ENCODE peak calls at places on chromosomes 5 and 9, in four cellular contexts. One of them, this sample, is unnamed.

GRCh38 chr9:71758785-71759184 is 9.5 kb downstream of the CEMIP2 start:
- DNase-seq in H1: no peak
- DNase-seq in A549: no peak
- DNase-seq in HCT116: peak; percentile 54
- DNase-seq in this sample: peak; percentile 50

GRCh38 chr5:169430676-169431075 is 129.7 kb upstream of the SLIT3 start:
- DNase-seq in A549: no peak
- DNase-seq in H1: no peak
- DNase-seq in HCT116: no peak
- DNase-seq in this sample: no peak

GRCh38 chr9:2788948-2789347 is 54.9 kb downstream of the PUM3 start:
- DNase-seq in A549: no peak
- DNase-seq in HCT116: no peak
- DNase-seq in H1: no peak
- DNase-seq in this sample: no peak

GRCh38 chr9:134066923-134067851 is 639 bp downstream of the BRD3 start:
- DNase-seq in HCT116: no peak
- DNase-seq in H1: no peak
- DNase-seq in A549: peak; percentile 36
- DNase-seq in this sample: peak; percentile 31

GRCh38 chr9:132946624-132947295 is 2.3 kb upstream of the TSC1 start:
- DNase-seq in HCT116: no peak
- DNase-seq in H1: no peak
- DNase-seq in A549: no peak
- DNase-seq in this sample: peak; percentile 56

GRCh38 chr5:82858453-82859043 is 218.6 kb downstream of the TMEM167A start:
- DNase-seq in A549: no peak
- DNase-seq in HCT116: no peak
- DNase-seq in H1: no peak
- DNase-seq in this sample: no peak

GRCh38 chr9:132141364-132141947 is 20.4 kb upstream of the NTNG2 start:
- DNase-seq in A549: no peak
- DNase-seq in HCT116: no peak
- DNase-seq in H1: peak; percentile 57
- DNase-seq in this sample: no peak

GRCh38 chr5:121630402-121630801 is 221.3 kb upstream of the FTMT start:
- DNase-seq in H1: no peak
- DNase-seq in A549: no peak
- DNase-seq in HCT116: no peak
- DNase-seq in this sample: peak; percentile 0

GRCh38 chr5:128212206-128212788 is 128.7 kb downstream of the SLC12A2 start:
- DNase-seq in H1: no peak
- DNase-seq in HCT116: no peak
- DNase-seq in A549: no peak
- DNase-seq in this sample: no peak

GRCh38 chr5:80240368-80240986 is 15.4 kb downstream of the SERINC5 start:
- DNase-seq in A549: no peak
- DNase-seq in H1: no peak
- DNase-seq in HCT116: no peak
- DNase-seq in this sample: no peak

GRCh38 chr5:42993516-42994284 is 46.4 kb downstream of the ANXA2R start:
- DNase-seq in A549: no peak
- DNase-seq in HCT116: no peak
- DNase-seq in H1: no peak
- DNase-seq in this sample: peak; percentile 89

GRCh38 chr5:77957-78804 is 13.8 kb upstream of the PLEKHG4B start:
- DNase-seq in HCT116: peak; percentile 47
- DNase-seq in H1: no peak
- DNase-seq in A549: peak; percentile 74
- DNase-seq in this sample: peak; percentile 24

GRCh38 chr5:181164076-181164952 is 16.9 kb downstream of the OR2V2 start:
- DNase-seq in H1: peak; percentile 63
- DNase-seq in A549: peak; percentile 50
- DNase-seq in HCT116: no peak
- DNase-seq in this sample: peak; percentile 48

GRCh38 chr9:31140316-31140715 is 1244.1 kb upstream of the ACO1 start:
- DNase-seq in HCT116: peak; percentile 12
- DNase-seq in A549: no peak
- DNase-seq in H1: no peak
- DNase-seq in this sample: no peak

GRCh38 chr9:17148324-17148723 is 13.5 kb downstream of the CNTLN start:
- DNase-seq in A549: no peak
- DNase-seq in H1: no peak
- DNase-seq in HCT116: no peak
- DNase-seq in this sample: no peak

GRCh38 chr5:80255425-80255751 is 460 bp downstream of the SERINC5 start:
- DNase-seq in A549: peak; percentile 72
- DNase-seq in H1: no peak
- DNase-seq in HCT116: no peak
- DNase-seq in this sample: peak; percentile 50

GRCh38 chr9:115126406-115126805 is 8.4 kb upstream of the TNC start:
- DNase-seq in A549: no peak
- DNase-seq in HCT116: no peak
- DNase-seq in H1: no peak
- DNase-seq in this sample: no peak

GRCh38 chr5:42241636-42242035 is 181.6 kb upstream of the GHR start:
- DNase-seq in A549: no peak
- DNase-seq in HCT116: no peak
- DNase-seq in H1: no peak
- DNase-seq in this sample: no peak

GRCh38 chr9:91424403-91425176 is 958 bp upstream of the NFIL3 start:
- DNase-seq in A549: peak; percentile 55
- DNase-seq in HCT116: no peak
- DNase-seq in H1: peak; percentile 67
- DNase-seq in this sample: peak; percentile 89

GRCh38 chr9:133818444-133818843 is 80.3 kb upstream of the SARDH start:
- DNase-seq in A549: no peak
- DNase-seq in HCT116: no peak
- DNase-seq in H1: no peak
- DNase-seq in this sample: peak; percentile 39

GRCh38 chr9:11319477-11320060 is 706.8 kb upstream of the PTPRD start:
- DNase-seq in H1: no peak
- DNase-seq in HCT116: no peak
- DNase-seq in A549: no peak
- DNase-seq in this sample: no peak

GRCh38 chr5:110969502-110969901 is 102.0 kb upstream of the TSLP start:
- DNase-seq in HCT116: no peak
- DNase-seq in A549: no peak
- DNase-seq in H1: no peak
- DNase-seq in this sample: no peak

GRCh38 chr5:133450311-133450710 is 162.0 kb downstream of the FSTL4 start:
- DNase-seq in HCT116: no peak
- DNase-seq in A549: no peak
- DNase-seq in H1: no peak
- DNase-seq in this sample: no peak

GRCh38 chr9:84139296-84140100 is 158.9 kb downstream of the RMI1 start:
- DNase-seq in HCT116: no peak
- DNase-seq in H1: no peak
- DNase-seq in A549: no peak
- DNase-seq in this sample: peak; percentile 12

GRCh38 chr9:134562146-134562753 is 79.4 kb upstream of the COL5A1 start:
- DNase-seq in HCT116: no peak
- DNase-seq in A549: no peak
- DNase-seq in H1: no peak
- DNase-seq in this sample: peak; percentile 75

GRCh38 chr5:156326718-156327259 is at the start of gene SGCD:
- DNase-seq in A549: peak; percentile 40
- DNase-seq in HCT116: no peak
- DNase-seq in H1: peak; percentile 45
- DNase-seq in this sample: peak; percentile 90

GRCh38 chr5:56279979-56280378 is 46.8 kb upstream of the ANKRD55 start:
- DNase-seq in H1: no peak
- DNase-seq in A549: no peak
- DNase-seq in HCT116: no peak
- DNase-seq in this sample: peak; percentile 82

GRCh38 chr9:19689324-19690087 is 99.3 kb downstream of the SLC24A2 start:
- DNase-seq in A549: no peak
- DNase-seq in HCT116: no peak
- DNase-seq in H1: no peak
- DNase-seq in this sample: peak; percentile 2

GRCh38 chr9:1637401-1637800 is 377.7 kb upstream of the SMARCA2 start:
- DNase-seq in HCT116: no peak
- DNase-seq in H1: no peak
- DNase-seq in A549: no peak
- DNase-seq in this sample: no peak

GRCh38 chr5:134446938-134447337 is 35.3 kb upstream of the CDKN2AIPNL start:
- DNase-seq in A549: no peak
- DNase-seq in H1: no peak
- DNase-seq in HCT116: no peak
- DNase-seq in this sample: no peak

GRCh38 chr9:117094493-117094892 is 320.4 kb downstream of the ASTN2 start:
- DNase-seq in H1: no peak
- DNase-seq in HCT116: no peak
- DNase-seq in A549: no peak
- DNase-seq in this sample: peak; percentile 33

GRCh38 chr5:151078490-151079262 is 2.2 kb downstream of the TNIP1 start:
- DNase-seq in HCT116: no peak
- DNase-seq in H1: no peak
- DNase-seq in A549: no peak
- DNase-seq in this sample: no peak

GRCh38 chr9:124894741-124895170 is 32.8 kb downstream of the ARPC5L start:
- DNase-seq in H1: no peak
- DNase-seq in A549: no peak
- DNase-seq in HCT116: peak; percentile 10
- DNase-seq in this sample: peak; percentile 55

DNA sequence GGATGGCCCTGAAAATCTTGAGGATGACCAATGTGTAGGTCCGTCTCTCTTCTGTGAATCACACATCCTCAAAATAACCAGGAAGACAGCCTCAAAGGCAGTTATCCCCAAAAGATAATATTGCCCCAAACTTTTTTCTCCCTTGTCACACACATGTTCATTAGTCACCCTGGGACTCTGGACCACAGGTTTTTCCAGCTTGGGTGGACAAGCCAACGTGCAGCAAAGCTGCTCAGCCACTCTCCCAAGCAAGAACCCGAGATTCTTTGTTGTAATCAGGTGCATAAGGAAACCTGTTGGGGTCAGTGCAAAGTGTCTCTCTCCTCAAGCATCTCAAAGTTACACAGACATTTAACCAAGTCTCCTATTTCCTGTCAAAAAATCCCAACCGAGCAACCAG is 196.6 kb downstream of the GNA14 start:
- DNase-seq in A549: no peak
- DNase-seq in HCT116: no peak
- DNase-seq in H1: no peak
- DNase-seq in this sample: no peak
- TF ChIP-seq CEBPB in A549: no peak
- TF ChIP-seq CEBPB in HCT116: no peak
- TF ChIP-seq CEBPB in H1: no peak
- TF ChIP-seq CEBPB in this sample: no peak

DNA sequence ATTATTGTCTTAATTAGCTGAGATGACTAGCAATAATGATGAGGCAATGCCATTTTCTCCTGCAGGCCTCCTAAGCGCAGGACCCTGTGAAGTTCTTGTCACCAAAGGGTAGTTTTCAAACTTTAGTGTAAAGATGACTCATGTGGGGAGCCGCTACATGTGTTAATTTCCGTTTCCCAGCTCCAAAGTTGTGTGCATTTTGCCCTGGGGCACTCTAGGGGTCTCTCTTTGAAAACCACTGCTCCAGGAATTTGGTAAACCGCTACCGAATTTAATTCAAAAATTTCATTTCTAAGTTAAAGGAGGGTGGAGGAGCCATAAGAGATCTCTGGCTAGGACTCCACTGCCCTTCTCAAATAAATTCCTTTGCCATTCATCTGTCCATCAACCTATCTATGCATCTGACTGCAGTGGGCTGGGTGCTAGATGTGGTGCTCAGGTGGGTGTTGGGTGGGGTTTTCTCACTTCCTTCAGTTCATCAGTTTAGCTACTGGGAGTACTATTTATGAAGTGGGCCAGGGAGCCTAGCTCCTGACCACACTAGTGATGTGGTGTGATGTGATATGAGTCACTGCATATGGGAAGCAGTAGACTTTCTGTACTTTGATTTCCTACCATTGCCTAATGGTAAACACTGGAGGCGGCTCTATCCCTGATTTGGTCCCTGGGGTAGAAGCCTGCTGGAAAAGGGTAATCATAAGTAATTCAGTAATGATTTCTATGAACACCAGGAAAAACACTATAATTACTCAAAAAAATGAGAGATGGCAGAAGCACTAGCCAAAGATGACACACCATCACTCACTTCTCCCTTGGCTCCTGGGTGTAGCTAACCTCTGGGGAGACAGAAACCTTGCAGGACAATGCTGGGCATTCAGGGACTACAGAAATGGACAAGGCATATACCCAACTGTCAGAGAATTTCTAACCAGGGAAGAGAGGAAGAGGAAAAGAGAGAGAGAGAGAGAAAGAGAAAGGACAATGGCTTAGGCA is 4.0 kb upstream of the ZSWIM6 start:
- DNase-seq in A549: peak; percentile 56
- DNase-seq in H1: no peak
- DNase-seq in HCT116: no peak
- DNase-seq in this sample: peak; percentile 95
- TF ChIP-seq CEBPB in A549: no peak
- TF ChIP-seq CEBPB in H1: no peak
- TF ChIP-seq CEBPB in HCT116: no peak
- TF ChIP-seq CEBPB in this sample: peak; percentile 95

GRCh38 chr5:33785571-33785970 is 106.2 kb downstream of the ADAMTS12 start:
- DNase-seq in H1: no peak
- DNase-seq in A549: no peak
- DNase-seq in HCT116: no peak
- DNase-seq in this sample: no peak

GRCh38 chr5:33776151-33776550 is 115.6 kb downstream of the ADAMTS12 start:
- DNase-seq in H1: no peak
- DNase-seq in HCT116: no peak
- DNase-seq in A549: no peak
- DNase-seq in this sample: no peak

DNA sequence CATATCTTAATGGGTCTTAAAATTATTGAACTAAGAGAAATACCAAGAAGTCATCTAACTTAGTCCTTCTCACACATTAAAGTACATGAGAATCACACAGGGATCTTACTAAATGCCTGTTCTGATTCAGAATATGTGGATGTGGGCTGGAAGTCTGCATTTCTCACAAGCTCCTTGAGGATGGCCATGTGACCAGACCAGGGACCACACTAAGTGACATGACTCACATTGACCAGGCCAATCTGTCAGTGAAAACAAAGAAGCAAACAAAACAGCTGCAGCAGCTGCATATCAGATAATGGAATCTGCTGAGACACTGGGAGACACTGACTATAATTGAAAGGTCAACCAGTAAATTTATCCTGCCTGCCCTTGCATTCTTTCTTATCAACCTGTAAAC is 110.5 kb downstream of the ADAMTS12 start:
- DNase-seq in HCT116: no peak
- DNase-seq in H1: no peak
- DNase-seq in A549: no peak
- DNase-seq in this sample: peak; percentile 89
- TF ChIP-seq CEBPB in HCT116: no peak
- TF ChIP-seq CEBPB in H1: no peak
- TF ChIP-seq CEBPB in A549: no peak
- TF ChIP-seq CEBPB in this sample: no peak

DNA sequence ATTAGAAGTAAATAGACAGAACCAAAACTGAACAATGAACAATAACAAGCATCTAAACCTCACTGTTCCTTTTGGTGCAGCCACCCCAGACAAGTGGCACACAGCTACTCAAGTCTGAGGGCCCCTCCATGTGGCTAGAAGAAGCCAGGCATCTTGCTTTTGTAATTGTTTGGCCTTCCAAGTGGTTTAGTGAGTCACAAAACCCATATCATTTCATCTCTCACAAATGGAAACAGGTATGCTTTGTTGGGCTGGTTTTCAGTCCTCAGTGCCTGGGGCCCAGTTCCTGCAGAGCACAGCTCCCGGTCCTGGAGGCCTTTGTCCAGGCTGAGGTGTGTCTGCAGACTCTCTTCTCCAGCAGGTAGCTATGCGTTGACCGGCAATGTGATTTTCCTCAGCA is 16.7 kb downstream of the PRLR start:
- DNase-seq in H1: no peak
- DNase-seq in A549: no peak
- DNase-seq in HCT116: no peak
- DNase-seq in this sample: no peak
- TF ChIP-seq CEBPB in H1: no peak
- TF ChIP-seq CEBPB in A549: no peak
- TF ChIP-seq CEBPB in HCT116: no peak
- TF ChIP-seq CEBPB in this sample: no peak